ENCODE peak calls at places on chromosomes 12 and 14, in six cellular contexts. P is uterus, Q is retinal pigment epithelial cell, G is dorsolateral prefrontal cortex, Y is fibroblast of pulmonary artery, D is heart right ventricle. S is an unnamed sample.

GRCh38 chr14:54881761-54882401 is 20.7 kb downstream of the GCH1 start:
- DNase-seq in P (no peak), Q (no peak), G (no peak), Y (peak), D (no peak), S (no peak)

GRCh38 chr12:26918321-26919215 is 19.2 kb downstream of the INTS13 start:
- DNase-seq in P (no peak), Q (no peak), G (no peak), Y (no peak), D (no peak), S (no peak)

GRCh38 chr14:104434214-104435076 is 145.1 kb upstream of the C14orf180 start:
- DNase-seq in P (no peak), Q (no peak), G (no peak), Y (no peak), D (no peak), S (no peak)

GRCh38 chr12:78398750-78399149 is 465.8 kb upstream of the SYT1 start:
- DNase-seq in P (no peak), Q (no peak), G (no peak), Y (peak), D (no peak), S (no peak)

GRCh38 chr14:75399819-75400678 is 27.8 kb upstream of the JDP2 start:
- DNase-seq in P (peak), Q (peak), G (peak), Y (peak), D (peak), S (peak)

GRCh38 chr12:29921307-29921706 is 137.6 kb upstream of the TMTC1 start:
- DNase-seq in P (no peak), Q (peak), G (no peak), Y (peak), D (no peak), S (peak)

GRCh38 chr14:93223565-93223964 is 16.5 kb downstream of the UBR7 start:
- DNase-seq in P (no peak), Q (no peak), G (no peak), Y (no peak), D (no peak), S (no peak)

GRCh38 chr12:96034631-96035282 is 630 bp downstream of the LTA4H start:
- DNase-seq in P (peak), Q (peak), G (peak), Y (peak), D (no peak), S (no peak)

GRCh38 chr12:4292266-4293063 is 18.9 kb downstream of the CCND2 start:
- DNase-seq in P (no peak), Q (no peak), G (no peak), Y (no peak), D (no peak), S (no peak)

GRCh38 chr12:84913151-84913550 is 552 bp upstream of the SLC6A15 start:
- DNase-seq in P (no peak), Q (no peak), G (peak), Y (peak), D (no peak), S (no peak)

GRCh38 chr14:38211258-38211735 is 3.6 kb downstream of the SSTR1 start:
- DNase-seq in P (no peak), Q (no peak), G (no peak), Y (peak), D (peak), S (no peak)

GRCh38 chr14:77507762-77508161 is 9.1 kb upstream of the ISM2 start:
- DNase-seq in P (no peak), Q (no peak), G (no peak), Y (no peak), D (no peak), S (no peak)

GRCh38 chr14:89387922-89388685 is 28.9 kb downstream of the FOXN3 start:
- DNase-seq in P (no peak), Q (no peak), G (no peak), Y (no peak), D (no peak), S (no peak)

GRCh38 chr14:89391556-89391955 is 25.5 kb downstream of the FOXN3 start:
- DNase-seq in P (no peak), Q (no peak), G (no peak), Y (no peak), D (no peak), S (no peak)

GRCh38 chr14:89391123-89391522 is 25.9 kb downstream of the FOXN3 start:
- DNase-seq in P (no peak), Q (no peak), G (no peak), Y (no peak), D (no peak), S (no peak)

GRCh38 chr14:89386214-89386886 is 30.7 kb downstream of the FOXN3 start:
- DNase-seq in P (no peak), Q (no peak), G (no peak), Y (no peak), D (no peak), S (peak)

GRCh38 chr14:89388853-89389252 is 28.2 kb downstream of the FOXN3 start:
- DNase-seq in P (no peak), Q (no peak), G (no peak), Y (peak), D (no peak), S (no peak)
- TF ChIP-seq CTCF in P (no peak), Q (peak), G (peak), Y (peak), D (peak), S (peak)

GRCh38 chr14:44912041-44912869 is 49.5 kb downstream of the KLHL28 start:
- DNase-seq in P (peak), Q (no peak), G (no peak), Y (no peak), D (peak), S (no peak)
- H3K4me3 ChIP-seq in P (peak), Q (peak), G (peak), Y (peak), D (peak), S (peak)

DNA sequence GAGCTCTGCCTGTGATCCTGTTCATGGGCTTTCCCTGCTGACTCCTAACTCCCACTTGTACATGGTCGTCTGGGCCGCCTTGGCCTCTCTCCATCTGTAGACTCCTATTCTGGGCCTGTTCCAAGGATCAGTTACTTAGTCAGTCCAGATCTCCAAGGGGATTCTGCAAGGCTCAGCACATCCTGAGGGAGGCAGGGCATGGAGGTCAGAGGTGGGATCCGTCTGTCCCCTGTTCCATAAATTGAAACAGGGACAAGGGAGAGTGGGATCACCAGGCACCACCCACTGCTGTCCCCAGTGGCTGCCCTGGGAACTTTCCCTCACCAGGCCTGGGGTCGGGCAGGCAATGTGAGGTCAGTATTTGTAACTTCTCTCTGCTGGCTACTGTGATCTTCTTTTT is 43.5 kb downstream of the KCTD10 start:
- DNase-seq in P (no peak), Q (no peak), G (no peak), Y (no peak), D (peak), S (no peak)
- TF ChIP-seq CTCF in P (no peak), Q (peak), G (no peak), Y (peak), D (no peak), S (peak)

DNA sequence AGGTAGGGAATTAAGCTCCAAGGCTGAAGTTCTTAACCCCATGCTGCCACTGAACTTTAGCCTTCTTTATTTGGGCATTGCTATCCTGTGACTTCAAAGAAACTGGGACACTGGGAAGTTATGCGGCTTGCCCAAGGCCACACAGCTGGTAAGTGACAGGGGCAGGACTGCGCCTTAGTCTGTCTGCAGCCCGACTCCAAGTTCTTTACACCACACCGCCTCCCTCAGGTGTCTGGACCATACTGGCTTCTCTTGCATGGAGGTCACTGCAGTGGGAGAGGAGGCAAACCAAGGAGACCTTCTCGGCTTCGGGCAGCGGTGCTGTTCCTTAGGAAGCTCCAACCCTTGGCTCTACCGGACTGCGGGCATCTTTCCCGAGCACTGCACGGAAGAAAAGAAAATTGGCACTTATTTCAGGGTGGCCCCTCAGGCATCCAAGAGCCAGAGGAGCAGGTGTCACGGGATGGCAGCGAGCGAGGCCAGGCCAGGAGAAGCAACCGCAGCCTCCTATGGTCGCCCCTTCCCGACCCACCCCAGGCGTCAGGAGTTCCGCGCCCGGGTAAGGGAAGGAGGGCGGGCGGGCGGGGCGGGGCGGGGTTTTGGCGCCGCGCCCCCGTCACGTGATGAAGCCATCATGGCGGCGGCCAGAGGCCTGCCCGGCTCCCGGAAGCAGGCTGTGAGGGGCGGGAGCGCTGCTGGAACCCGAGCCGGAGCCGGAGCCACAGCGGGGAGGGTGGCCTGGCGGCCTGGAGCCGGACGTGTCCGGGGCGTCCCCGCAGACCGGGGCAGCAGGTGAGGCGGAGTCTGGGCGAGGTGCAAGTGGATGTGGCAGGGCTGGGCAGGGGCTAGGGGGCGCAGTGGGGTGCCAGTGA is 16.4 kb upstream of the ESPL1 start:
- DNase-seq in P (peak), Q (no peak), G (peak), Y (peak), D (peak), S (no peak)
- H3K4me3 ChIP-seq in P (peak), Q (peak), G (peak), Y (peak), D (peak), S (peak)

GRCh38 chr12:32947203-32947795 is 50.7 kb upstream of the PKP2 start:
- DNase-seq in P (no peak), Q (peak), G (no peak), Y (peak), D (no peak), S (no peak)
- TF ChIP-seq CTCF in P (peak), Q (peak), G (peak), Y (no peak), D (no peak), S (peak)